ENCODE peak calls at places on chromosome X, in eight cellular contexts. S, Y, K, I, G, L, D and M are unnamed samples.

GRCh38 chrX:31921236-31921635 is 849.4 kb upstream of the FTHL17 start:
- DNase-seq in D (no peak), Y (no peak), K (no peak), S (no peak), I (no peak), G (no peak), L (no peak), M (no peak)

GRCh38 chrX:153735274-153735673 is 10.6 kb downstream of the ABCD1 start:
- DNase-seq in G (no peak), D (no peak), Y (no peak), S (no peak), L (peak; percentile 38), I (no peak), K (no peak), M (no peak)

GRCh38 chrX:123348468-123348867 is 164.4 kb downstream of the GRIA3 start:
- DNase-seq in L (no peak), S (no peak), Y (no peak), G (no peak), I (no peak), K (no peak), D (no peak), M (no peak)

GRCh38 chrX:16882188-16882587 is 12.0 kb upstream of the RBBP7 start:
- DNase-seq in Y (peak; percentile 5), D (peak; percentile 68), L (peak; percentile 29), K (peak; percentile 3), G (no peak), I (no peak), S (peak; percentile 63), M (no peak)

GRCh38 chrX:12819231-12819630 is 28.0 kb downstream of the PRPS2 start:
- DNase-seq in I (peak; percentile 5), K (no peak), D (no peak), S (no peak), L (no peak), Y (no peak), G (no peak), M (no peak)

GRCh38 chrX:13254076-13254785 is 65.6 kb downstream of the ATXN3L start:
- DNase-seq in K (no peak), Y (no peak), G (no peak), D (no peak), I (peak; percentile 3), L (peak; percentile 83), S (no peak), M (no peak)

GRCh38 chrX:109940411-109940810 is 62.5 kb upstream of the TMEM164 start:
- DNase-seq in D (no peak), S (no peak), L (no peak), K (no peak), I (no peak), G (no peak), Y (no peak), M (no peak)

GRCh38 chrX:73728518-73729023 is 165.6 kb downstream of the CHIC1 start:
- DNase-seq in S (no peak), K (no peak), D (no peak), Y (no peak), I (no peak), L (no peak), G (no peak), M (no peak)

GRCh38 chrX:154409222-154409871 is at the start of gene DNASE1L1:
- DNase-seq in S (peak; percentile 96), I (peak; percentile 84), D (peak; percentile 94), G (no peak), L (peak; percentile 88), Y (peak; percentile 83), K (peak; percentile 63), M (no peak)

GRCh38 chrX:73850124-73851013 is 287.4 kb downstream of the CHIC1 start:
- DNase-seq in K (no peak), I (peak; percentile 12), Y (no peak), L (peak; percentile 45), D (peak; percentile 77), S (no peak), G (no peak), M (no peak)

GRCh38 chrX:87706134-87706533 is 188.5 kb downstream of the KLHL4 start:
- DNase-seq in S (no peak), L (no peak), Y (no peak), D (no peak), I (no peak), K (no peak), G (no peak), M (no peak)

GRCh38 chrX:17531500-17531899 is 156.5 kb downstream of the NHS start:
- DNase-seq in I (no peak), L (no peak), D (no peak), G (no peak), S (no peak), Y (no peak), K (no peak), M (no peak)

GRCh38 chrX:106246511-106246910 is 78.4 kb downstream of the PWWP3B start:
- DNase-seq in D (no peak), Y (no peak), S (no peak), I (no peak), L (no peak), G (no peak), K (no peak), M (no peak)

GRCh38 chrX:103615781-103616180 is 8.0 kb downstream of the TCEAL3 start:
- DNase-seq in I (no peak), D (no peak), Y (no peak), G (no peak), K (no peak), S (no peak), L (peak; percentile 27), M (no peak)

GRCh38 chrX:13533726-13534125 is 35.7 kb upstream of the EGFL6 start:
- DNase-seq in S (no peak), G (no peak), I (no peak), K (no peak), D (no peak), Y (no peak), L (peak; percentile 82), M (no peak)

GRCh38 chrX:13167444-13168207 is 123.2 kb upstream of the FAM9C start:
- DNase-seq in L (peak; percentile 79), K (no peak), G (no peak), D (no peak), S (no peak), I (no peak), Y (peak; percentile 45), M (no peak)

GRCh38 chrX:6954836-6955235 is 192.7 kb upstream of the STS start:
- DNase-seq in G (no peak), S (no peak), Y (no peak), I (no peak), L (no peak), K (no peak), D (no peak), M (no peak)

GRCh38 chrX:151510203-151510602 is 53.3 kb upstream of the PASD1 start:
- DNase-seq in D (no peak), K (no peak), G (no peak), S (no peak), Y (no peak), L (no peak), I (no peak), M (no peak)

GRCh38 chrX:105323951-105324350 is 103.5 kb upstream of the TEX13A start:
- DNase-seq in Y (no peak), I (no peak), G (no peak), S (no peak), D (no peak), K (no peak), L (no peak), M (no peak)

GRCh38 chrX:28135378-28136047 is 154.3 kb upstream of the DCAF8L1 start:
- DNase-seq in S (no peak), K (no peak), D (no peak), G (no peak), L (no peak), I (no peak), Y (no peak), M (no peak)

GRCh38 chrX:49053223-49054072 is 5.4 kb upstream of the CCDC120 start:
- DNase-seq in L (peak; percentile 59), Y (no peak), G (peak; percentile 15), D (peak; percentile 71), S (no peak), K (no peak), I (peak; percentile 12), M (peak; percentile 57)

GRCh38 chrX:154812341-154813101 is 7.2 kb upstream of the MPP1 start:
- DNase-seq in K (no peak), D (no peak), I (no peak), G (no peak), Y (no peak), S (no peak), L (no peak), M (no peak)

GRCh38 chrX:40153335-40154221 is 55.8 kb upstream of the BCOR start:
- DNase-seq in S (peak; percentile 73), K (peak; percentile 43), Y (no peak), G (peak; percentile 38), I (no peak), D (peak; percentile 70), L (peak; percentile 85), M (no peak)

GRCh38 chrX:67555578-67556203 is 11.9 kb downstream of the AR start:
- DNase-seq in G (no peak), S (peak; percentile 55), D (peak; percentile 43), Y (peak; percentile 5), K (peak; percentile 12), L (peak; percentile 64), I (no peak), M (no peak)

GRCh38 chrX:37361596-37361995 is 12.4 kb downstream of the PRRG1 start:
- DNase-seq in S (no peak), I (no peak), D (no peak), K (no peak), Y (no peak), G (no peak), L (peak; percentile 7), M (no peak)

GRCh38 chrX:139298437-139298836 is 232.1 kb upstream of the F9 start:
- DNase-seq in G (no peak), K (no peak), S (no peak), Y (no peak), I (no peak), D (no peak), L (no peak), M (no peak)

GRCh38 chrX:152915541-152916241 is 17.8 kb downstream of the ZNF185 start:
- DNase-seq in I (peak; percentile 16), S (no peak), G (no peak), D (no peak), Y (no peak), L (peak; percentile 43), K (no peak), M (no peak)

GRCh38 chrX:53234484-53234883 is 9.5 kb upstream of the KDM5C start:
- DNase-seq in S (no peak), Y (no peak), D (no peak), L (no peak), K (no peak), I (no peak), G (no peak), M (no peak)

GRCh38 chrX:16822723-16823122 is 36.5 kb downstream of the TXLNG start:
- DNase-seq in L (peak; percentile 55), S (no peak), D (no peak), I (no peak), G (no peak), Y (no peak), K (no peak), M (no peak)

GRCh38 chrX:78540171-78540570 is 119.0 kb downstream of the RTL3 start:
- DNase-seq in L (no peak), Y (no peak), D (no peak), I (no peak), G (no peak), S (no peak), K (no peak), M (no peak)

GRCh38 chrX:42680651-42681050 is 97.3 kb downstream of the PPP1R2C start:
- DNase-seq in L (no peak), I (no peak), K (no peak), S (no peak), D (no peak), G (no peak), Y (peak; percentile 3), M (no peak)

GRCh38 chrX:124289443-124289842 is 43.0 kb upstream of the TEX13D start:
- DNase-seq in I (no peak), S (no peak), K (no peak), Y (no peak), L (no peak), D (no peak), G (peak; percentile 99), M (no peak)

GRCh38 chrX:134460861-134461218 is 875 bp downstream of the HPRT1 start:
- DNase-seq in G (no peak), K (no peak), Y (no peak), D (no peak), L (peak; percentile 3), S (no peak), I (peak; percentile 3), M (no peak)

GRCh38 chrX:118507766-118508165 is 12.2 kb downstream of the DOCK11 start:
- DNase-seq in G (no peak), D (no peak), K (no peak), I (no peak), L (no peak), Y (no peak), S (no peak), M (no peak)